ENCODE peak calls at places on chromosomes 16 and 17, in ten cellular contexts. F is neural progenitor cell, K is AG09309, C is nephron progenitor cell, Q is A549, R is AG09319, Y is endothelial cell, H is Peyer's patch, T is left ventricle myocardium inferior, U is RWPE1. W is an unnamed sample.
A peak's percentile ranks its signal among the peaks of the same experiment; 100 is the strongest.

GRCh38 chr17:73969956-73970355 is 233.5 kb upstream of the RPL38 start:
- DNase-seq in T (no peak), R (no peak), U (peak; percentile 30), K (no peak), F (no peak), Q (no peak), Y (no peak), H (no peak), C (no peak), W (no peak)

GRCh38 chr17:67662712-67663111 is 55.0 kb upstream of the NOL11 start:
- DNase-seq in H (no peak), R (no peak), C (no peak), T (no peak), F (no peak), U (no peak), Q (no peak), Y (no peak), K (no peak), W (no peak)

GRCh38 chr16:89564476-89565255 is 4.2 kb downstream of the RPL13 start:
- DNase-seq in T (no peak), Y (no peak), H (no peak), C (no peak), K (no peak), F (peak; percentile 63), U (no peak), Q (no peak), R (no peak), W (no peak)

GRCh38 chr16:4477966-4478365 is 1.8 kb downstream of the HMOX2 start:
- DNase-seq in T (no peak), Y (peak; percentile 56), C (no peak), F (peak; percentile 47), Q (no peak), K (no peak), U (peak; percentile 74), R (no peak), H (no peak), W (peak; percentile 17)

GRCh38 chr16:30967795-30968194 is 10.2 kb downstream of the SETD1A start:
- DNase-seq in R (no peak), F (no peak), U (no peak), Q (no peak), T (no peak), H (no peak), K (no peak), C (no peak), Y (no peak), W (no peak)

GRCh38 chr17:83185023-83186002 is 105.9 kb downstream of the METRNL start:
- DNase-seq in T (no peak), Q (no peak), Y (no peak), U (no peak), R (no peak), C (no peak), F (no peak), K (no peak), H (peak; percentile 8), W (no peak)

GRCh38 chr16:78584213-78584860 is 484.9 kb downstream of the WWOX start:
- DNase-seq in H (no peak), T (no peak), Q (no peak), C (no peak), F (no peak), R (no peak), K (no peak), U (no peak), Y (no peak), W (no peak)

GRCh38 chr17:77329741-77330531 is 189.2 kb downstream of the SEC14L1 start:
- DNase-seq in R (no peak), C (no peak), Y (no peak), Q (no peak), T (no peak), U (no peak), K (no peak), H (peak; percentile 14), F (no peak), W (no peak)

GRCh38 chr16:57185446-57185944 is 344 bp downstream of the PSME3IP1 start:
- DNase-seq in T (peak; percentile 40), K (no peak), C (peak; percentile 38), F (peak; percentile 67), R (no peak), Y (peak; percentile 28), H (no peak), U (peak; percentile 60), Q (peak; percentile 38), W (peak; percentile 64)

DNA sequence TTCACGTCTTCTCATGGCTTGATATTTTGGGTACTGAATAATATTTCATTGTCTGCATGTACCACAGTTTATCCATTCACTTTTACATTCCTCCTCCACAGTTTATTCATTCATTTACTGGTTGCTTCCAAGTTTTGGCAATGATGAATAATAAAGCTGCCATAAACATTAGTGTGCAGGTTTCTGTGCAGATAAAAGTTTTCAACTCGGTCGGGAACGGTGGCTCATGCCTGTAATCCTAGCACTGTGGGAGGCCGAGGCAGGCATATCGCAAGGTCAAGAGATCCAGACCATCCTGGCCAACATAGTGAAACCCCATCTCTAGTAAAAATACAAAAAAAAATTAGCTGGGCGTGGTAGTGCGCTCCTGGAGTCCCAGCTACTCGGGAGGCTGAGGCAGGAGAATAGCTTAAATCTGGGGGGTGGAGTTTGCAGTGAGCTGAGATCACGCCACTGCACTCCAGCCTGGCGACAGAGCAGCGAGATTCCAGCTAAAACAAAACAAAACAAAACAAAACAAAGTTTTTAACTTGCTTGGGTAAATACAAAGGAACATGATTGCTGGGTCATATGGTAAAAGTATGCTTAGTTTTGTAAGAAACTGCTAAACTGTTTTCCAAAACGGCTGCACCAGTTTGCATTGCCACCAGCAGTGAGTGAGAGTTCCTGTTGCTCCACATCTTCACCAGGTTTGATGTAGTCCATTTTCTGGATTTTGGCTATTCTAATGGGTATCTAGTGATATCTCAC is 89.5 kb downstream of the WWP2 start:
- DNase-seq in U (no peak), Y (no peak), R (no peak), T (no peak), F (no peak), Q (no peak), C (no peak), K (peak; percentile 17), H (no peak), W (no peak)
- TF ChIP-seq CTCF in U (no peak), Y (no peak), R (no peak), T (no peak), F (no peak), Q (no peak), C (no peak), K (no peak), H (no peak), W (no peak)

DNA sequence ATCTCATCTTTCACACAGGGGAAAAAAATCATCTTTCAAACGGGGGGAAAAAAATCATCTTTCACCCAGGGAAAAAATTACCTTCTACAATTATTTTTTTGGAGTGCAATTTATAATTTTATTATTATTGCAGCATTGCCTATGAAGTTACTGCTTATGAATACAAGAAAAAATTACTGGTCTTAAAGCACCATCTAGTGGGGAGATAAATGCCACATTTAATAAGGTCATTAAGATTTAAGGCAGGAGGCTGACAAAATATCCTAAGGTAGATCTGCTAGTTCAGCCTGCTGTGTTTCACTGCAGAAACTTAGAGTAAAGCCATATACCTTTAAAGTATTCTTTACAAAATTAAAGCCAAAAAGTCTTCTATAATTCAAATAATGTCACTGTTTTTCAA is 13.7 kb downstream of the SHCBP1 start:
- DNase-seq in Q (peak; percentile 26), R (peak; percentile 54), H (no peak), C (no peak), K (peak; percentile 32), U (peak; percentile 26), T (no peak), F (no peak), Y (no peak), W (peak; percentile 69)
- TF ChIP-seq CTCF in Q (peak; percentile 57), R (peak; percentile 53), H (peak; percentile 38), C (no peak), K (peak; percentile 38), U (peak; percentile 51), T (peak; percentile 58), F (peak; percentile 27), Y (no peak), W (peak; percentile 79)

GRCh38 chr16:19559242-19559910 is 3.9 kb downstream of the VPS35L start:
- DNase-seq in K (peak; percentile 34), F (peak; percentile 71), C (peak; percentile 10), Y (peak; percentile 26), R (no peak), Q (peak; percentile 35), U (peak; percentile 38), T (no peak), H (no peak), W (peak; percentile 67)

GRCh38 chr16:19560078-19560477 is 4.6 kb downstream of the VPS35L start:
- DNase-seq in Y (no peak), H (no peak), K (no peak), U (no peak), C (no peak), T (no peak), F (no peak), R (no peak), Q (no peak), W (no peak)

GRCh38 chr16:19555938-19556778 is 655 bp downstream of the VPS35L start:
- DNase-seq in C (peak; percentile 55), Q (peak; percentile 41), H (no peak), T (no peak), F (peak; percentile 88), K (no peak), Y (peak; percentile 53), U (no peak), R (no peak), W (peak; percentile 35)

GRCh38 chr16:19549688-19550087 is 5.8 kb upstream of the VPS35L start:
- DNase-seq in K (no peak), H (no peak), T (no peak), R (no peak), F (no peak), Y (no peak), Q (no peak), U (no peak), C (no peak), W (no peak)

GRCh38 chr16:19555186-19555937 is at the start of gene VPS35L:
- DNase-seq in F (peak; percentile 99), R (peak; percentile 98), T (peak; percentile 98), H (peak; percentile 93), U (peak; percentile 91), Y (peak; percentile 98), Q (peak; percentile 98), C (peak; percentile 98), K (peak; percentile 94), W (peak; percentile 98)
- TF ChIP-seq CTCF in F (peak; percentile 72), R (peak; percentile 73), T (peak; percentile 81), H (peak; percentile 79), U (peak; percentile 87), Y (peak; percentile 48), Q (peak; percentile 78), C (peak; percentile 60), K (peak; percentile 73), W (peak; percentile 81)

DNA sequence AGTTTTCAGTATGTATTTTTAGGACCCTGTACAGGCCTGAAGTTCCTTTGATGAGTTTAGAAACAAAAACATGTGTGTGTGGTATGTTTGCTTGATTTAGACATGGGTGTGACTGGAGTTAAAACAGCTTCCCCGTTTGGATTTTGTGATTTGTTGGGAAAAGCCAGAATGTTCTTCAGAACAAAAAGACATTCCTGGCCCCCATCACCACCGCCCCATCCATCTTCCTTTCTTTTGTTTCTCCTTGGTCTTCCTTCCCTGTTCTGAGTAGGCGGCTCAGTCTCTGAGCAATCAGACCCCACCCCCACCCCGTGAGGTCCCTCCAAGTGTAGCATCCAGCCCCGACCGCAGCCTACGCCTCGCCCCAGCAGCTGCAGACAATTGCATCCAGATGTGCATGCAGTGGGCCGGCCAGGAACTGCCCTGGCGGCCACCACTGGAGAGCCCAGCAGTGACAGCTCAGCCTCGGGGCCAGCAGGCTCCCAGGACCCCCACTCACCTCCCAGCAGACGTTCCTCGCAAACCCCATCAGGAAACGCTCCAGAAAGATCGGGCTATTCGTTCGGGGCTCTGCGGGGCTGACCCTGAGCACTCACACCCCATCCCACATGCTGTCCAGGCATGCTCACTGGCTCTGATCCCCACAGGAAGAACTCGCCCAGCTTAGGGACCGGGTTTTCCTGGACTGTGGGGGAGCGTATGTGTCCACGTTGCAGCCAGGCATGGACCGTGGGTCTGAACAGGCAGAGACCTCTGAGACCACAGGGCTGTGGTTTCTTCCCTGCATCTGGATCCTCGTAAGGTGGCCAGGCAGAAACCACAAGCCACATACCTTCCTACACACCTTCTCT is 99.8 kb upstream of the CDH5 start:
- DNase-seq in R (peak; percentile 90), F (peak; percentile 48), Y (no peak), K (no peak), T (peak; percentile 76), Q (no peak), U (no peak), H (peak; percentile 16), C (peak; percentile 67), W (peak; percentile 63)
- TF ChIP-seq CTCF in R (peak; percentile 30), F (no peak), Y (no peak), K (peak; percentile 41), T (peak; percentile 22), Q (no peak), U (no peak), H (no peak), C (no peak), W (no peak)